ENCODE peak calls at places on chromosome 6, in five cellular contexts. E is HuH-7.5; I is stimulated activated CD4-positive, alpha-beta T cell treated with anti-CD3 and anti-CD28 coated beads, Interleukin-1b, Interleukin-23, amount 100 ng/mL, for 24 hours; Y is tibial nerve; O is activated naive CD4-positive, alpha-beta T cell. D is an unnamed sample.
A peak's percentile ranks its signal among the peaks of the same experiment; 100 is the strongest.

GRCh38 chr6:154202334-154202733 is 154.3 kb downstream of the IPCEF1 start:
- DNase-seq in E (no peak), Y (no peak), I (no peak), O (no peak), D (no peak)

GRCh38 chr6:7489376-7489775 is 52.1 kb upstream of the DSP start:
- DNase-seq in E (no peak), O (no peak), I (no peak), Y (no peak), D (no peak)

GRCh38 chr6:117253785-117254184 is 11.6 kb upstream of the VGLL2 start:
- DNase-seq in E (no peak), Y (no peak), O (no peak), I (no peak), D (no peak)

GRCh38 chr6:168741305-168741704 is 300.3 kb downstream of the SMOC2 start:
- DNase-seq in E (no peak), Y (no peak), O (no peak), I (no peak), D (no peak)

GRCh38 chr6:153145591-153145990 is 14.5 kb upstream of the RGS17 start:
- DNase-seq in Y (no peak), I (no peak), E (no peak), O (no peak), D (no peak)

GRCh38 chr6:34638834-34639736 is 57.5 kb downstream of the ILRUN start:
- DNase-seq in E (no peak), Y (no peak), I (no peak), O (no peak), D (no peak)

GRCh38 chr6:170203212-170203611 is 87.7 kb downstream of the DLL1 start:
- DNase-seq in E (no peak), Y (no peak), I (no peak), O (no peak), D (no peak)

GRCh38 chr6:12593720-12594540 is 122.6 kb upstream of the PHACTR1 start:
- DNase-seq in I (no peak), E (no peak), Y (no peak), O (no peak), D (no peak)

GRCh38 chr6:43193929-43194328 is 11.9 kb downstream of the CUL9 start:
- DNase-seq in E (no peak), Y (no peak), O (no peak), I (no peak), D (no peak)

GRCh38 chr6:131914967-131915751 is 36.0 kb downstream of the CCN2 start:
- DNase-seq in E (peak; percentile 27), I (peak; percentile 28), Y (peak; percentile 46), O (peak; percentile 2), D (peak; percentile 75)